ENCODE peak calls at places on chromosomes 13 and 19, in six cellular contexts. E is esophagus muscularis mucosa, H is SK-N-SH, V is tibial artery, W is hepatocyte, X is Calu3. K is an unnamed sample.

GRCh38 chr13:111893607-111894443 is 173.1 kb upstream of the SOX1 start:
- DNase-seq in E (peak; percentile 80), H (no peak), V (no peak), W (no peak), X (no peak), K (peak; percentile 52)

GRCh38 chr19:40416918-40417713 is 3.9 kb upstream of the PRX start:
- DNase-seq in E (no peak), H (no peak), V (peak; percentile 62), W (no peak), X (peak; percentile 61), K (no peak)

GRCh38 chr13:102128216-102128800 is 273.5 kb downstream of the FGF14 start:
- DNase-seq in E (no peak), H (no peak), V (no peak), W (no peak), X (no peak), K (no peak)

GRCh38 chr19:5205388-5205787 is 135.2 kb downstream of the PTPRS start:
- DNase-seq in E (no peak), H (no peak), V (no peak), W (no peak), X (no peak), K (no peak)

GRCh38 chr19:33419763-33420080 is 46.2 kb downstream of the CEBPG start:
- DNase-seq in E (no peak), H (peak; percentile 88), V (no peak), W (no peak), X (no peak), K (peak; percentile 81)

GRCh38 chr19:30073152-30074000 is 131.3 kb downstream of the URI1 start:
- DNase-seq in E (no peak), H (no peak), V (no peak), W (no peak), X (no peak), K (peak; percentile 21)

GRCh38 chr13:27556109-27556508 is 64.2 kb downstream of the LNX2 start:
- DNase-seq in E (no peak), H (no peak), V (peak; percentile 50), W (no peak), X (peak; percentile 5), K (no peak)

GRCh38 chr19:1979642-1980041 is 35.9 kb downstream of the BTBD2 start:
- DNase-seq in E (no peak), H (no peak), V (no peak), W (no peak), X (no peak), K (no peak)

GRCh38 chr13:40130871-40131636 is 475.6 kb downstream of the COG6 start:
- DNase-seq in E (no peak), H (no peak), V (no peak), W (peak; percentile 44), X (no peak), K (no peak)

GRCh38 chr13:99433543-99434075 is 67.7 kb upstream of the TM9SF2 start:
- DNase-seq in E (no peak), H (no peak), V (no peak), W (no peak), X (no peak), K (no peak)
- TF ChIP-seq CTCF in E (no peak), H (no peak), V (no peak), W (no peak), X (no peak), K (no peak)

DNA sequence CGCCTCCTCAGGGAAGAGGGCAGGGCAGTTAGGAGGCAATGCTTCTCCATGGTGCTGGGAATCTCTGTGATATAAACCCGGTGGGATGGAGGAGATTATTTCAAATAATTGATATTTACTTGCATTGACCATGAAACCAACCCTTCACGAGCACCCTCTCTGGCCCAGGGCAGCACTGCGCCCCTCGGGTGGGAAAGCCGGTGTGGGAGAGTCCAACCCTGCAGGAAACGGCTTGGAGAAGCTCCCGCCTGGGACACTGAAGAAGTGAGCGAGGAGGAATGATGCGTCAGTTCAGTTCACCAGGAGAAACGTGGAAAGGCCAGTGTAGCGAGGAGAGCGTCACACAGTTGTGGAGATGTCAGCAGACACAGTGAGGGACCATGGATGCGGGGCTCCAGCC is 99.9 kb downstream of the COL4A2 start:
- DNase-seq in E (no peak), H (no peak), V (no peak), W (no peak), X (no peak), K (no peak)
- TF ChIP-seq CTCF in E (no peak), H (no peak), V (no peak), W (no peak), X (no peak), K (no peak)

DNA sequence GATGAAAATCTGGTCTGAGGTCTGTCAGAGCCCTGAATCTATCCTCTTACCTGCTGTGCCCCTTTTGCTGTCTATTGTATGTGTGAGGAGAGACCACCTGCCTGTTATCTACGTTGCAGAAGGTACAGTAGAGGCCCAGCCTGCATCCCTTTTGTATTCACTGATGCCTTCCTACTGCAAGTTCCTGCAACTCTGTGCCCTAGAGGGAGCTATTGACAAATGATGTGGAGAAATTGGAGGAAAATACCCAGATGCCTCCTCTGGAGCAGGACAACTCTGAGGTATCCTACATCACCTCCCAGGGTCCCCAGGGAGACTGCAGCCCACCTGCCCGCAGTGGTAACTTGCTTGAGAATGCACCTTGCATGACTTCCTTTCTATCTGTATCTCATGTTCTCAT is 33.7 kb downstream of the SIAH3 start:
- DNase-seq in E (no peak), H (no peak), V (no peak), W (no peak), X (no peak), K (peak; percentile 43)
- TF ChIP-seq CTCF in E (no peak), H (no peak), V (no peak), W (no peak), X (no peak), K (peak; percentile 73)

DNA sequence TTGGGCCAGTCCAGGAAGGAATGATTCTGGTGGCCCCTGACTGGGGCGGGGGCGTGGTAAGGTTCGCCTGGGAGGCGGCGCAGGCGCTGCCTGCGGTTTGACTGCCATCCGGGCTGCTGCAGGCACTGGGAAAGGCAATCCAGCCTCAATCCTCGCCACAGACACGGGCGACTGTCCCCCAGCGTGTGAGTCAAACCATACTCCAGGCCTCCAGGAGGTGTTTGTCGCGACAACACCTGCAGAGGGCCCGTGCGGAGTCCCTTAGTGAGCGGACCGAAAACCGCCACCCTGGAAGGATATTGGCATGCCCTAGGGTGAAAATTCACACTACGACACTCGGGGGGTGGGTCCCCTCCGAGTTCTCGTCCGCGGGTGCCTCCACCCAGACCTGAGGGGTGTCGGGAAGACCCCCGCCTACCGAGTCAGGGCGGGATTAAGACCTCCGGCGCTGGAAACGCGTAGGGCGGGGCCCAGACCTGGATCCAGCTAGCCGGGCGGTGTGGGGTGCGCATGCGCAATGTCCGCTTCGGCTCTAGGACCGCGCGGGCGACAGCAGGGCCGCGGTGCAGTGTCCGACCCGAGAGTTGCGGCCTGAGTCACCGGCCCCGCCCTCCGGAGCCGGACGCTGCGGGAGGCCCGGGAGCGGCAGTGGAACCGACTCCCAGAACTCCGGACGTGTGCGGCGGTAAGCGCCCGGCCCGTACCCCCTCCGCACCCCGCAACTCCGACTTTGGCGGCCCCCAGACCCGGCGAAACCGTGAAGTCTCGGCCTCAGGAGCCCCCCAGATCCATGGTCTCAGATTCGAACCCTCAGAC is at the start of gene CAPNS1:
- DNase-seq in E (peak; percentile 98), H (peak; percentile 98), V (peak; percentile 96), W (peak; percentile 99), X (peak; percentile 99), K (peak; percentile 98)
- TF ChIP-seq CTCF in E (peak; percentile 24), H (peak; percentile 6), V (peak; percentile 23), W (peak; percentile 2), X (peak; percentile 20), K (no peak)

DNA sequence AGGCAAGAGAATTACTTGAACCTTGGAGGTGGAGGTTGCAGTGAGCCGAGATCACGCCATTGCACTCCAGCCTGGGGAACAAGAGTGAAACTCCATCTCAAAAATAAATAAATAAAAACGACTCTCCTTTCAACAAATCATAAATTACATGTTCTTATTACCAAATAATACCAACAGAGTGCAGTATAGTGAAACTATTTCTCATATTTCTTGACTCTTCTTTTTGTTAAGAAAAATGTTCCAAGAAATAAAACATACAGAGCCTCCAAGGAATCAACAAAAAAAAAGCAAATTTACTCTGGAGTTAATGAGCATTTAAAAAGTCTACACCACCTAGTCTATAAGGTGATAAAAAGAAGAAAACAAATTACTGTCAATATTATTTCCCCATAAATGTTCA is 188.8 kb downstream of the KLF12 start:
- DNase-seq in E (no peak), H (no peak), V (no peak), W (no peak), X (no peak), K (no peak)
- TF ChIP-seq CTCF in E (no peak), H (peak; percentile 41), V (peak; percentile 20), W (peak; percentile 10), X (no peak), K (no peak)

GRCh38 chr19:34452671-34453253 is 24.6 kb downstream of the UBA2 start:
- DNase-seq in E (no peak), H (no peak), V (no peak), W (no peak), X (no peak), K (no peak)

GRCh38 chr19:34448191-34448590 is 20.0 kb downstream of the UBA2 start:
- DNase-seq in E (no peak), H (no peak), V (no peak), W (no peak), X (no peak), K (no peak)
- TF ChIP-seq CTCF in E (no peak), H (no peak), V (no peak), W (no peak), X (no peak), K (no peak)

GRCh38 chr13:96020155-96020575 is 33.0 kb downstream of the UGGT2 start:
- DNase-seq in E (no peak), H (peak; percentile 56), V (no peak), W (peak; percentile 80), X (peak; percentile 23), K (peak; percentile 74)
- TF ChIP-seq CTCF in E (peak; percentile 63), H (peak; percentile 69), V (peak; percentile 66), W (peak; percentile 78), X (no peak), K (peak; percentile 69)

K was measured in GM23338.